ENCODE peak calls at places on chromosome 18, in four cellular contexts. G, D, K and U are unnamed samples.

GRCh38 chr18:58375051-58375450 is 253.8 kb downstream of the ALPK2 start:
- DNase-seq in K (no peak), D (no peak), G (no peak), U (no peak)

GRCh38 chr18:45168883-45169585 is 446.2 kb upstream of the SLC14A2 start:
- DNase-seq in G (no peak), K (no peak), D (no peak), U (no peak)

GRCh38 chr18:1806884-1807615 is 764.3 kb downstream of the METTL4 start:
- DNase-seq in K (no peak), G (no peak), D (no peak), U (no peak)

GRCh38 chr18:47422524-47422923 is 171.1 kb upstream of the SKOR2 start:
- DNase-seq in G (no peak), K (peak; percentile 56), D (no peak), U (no peak)

GRCh38 chr18:33751613-33752221 is 173.7 kb downstream of the ASXL3 start:
- DNase-seq in G (no peak), D (no peak), K (no peak), U (no peak)

GRCh38 chr18:80197490-80197889 is 49.8 kb downstream of the PARD6G start:
- DNase-seq in D (no peak), G (peak; percentile 39), K (no peak), U (no peak)

GRCh38 chr18:27956001-27956400 is 220.9 kb downstream of the CDH2 start:
- DNase-seq in K (no peak), D (no peak), G (no peak), U (no peak)

GRCh38 chr18:39773656-39774055 is 2181.4 kb upstream of the PIK3C3 start:
- DNase-seq in D (no peak), G (no peak), K (no peak), U (no peak)

GRCh38 chr18:27862056-27862682 is 314.8 kb downstream of the CDH2 start:
- DNase-seq in K (no peak), G (no peak), D (no peak), U (no peak)

GRCh38 chr18:9914334-9914583 is 443 bp downstream of the VAPA start:
- DNase-seq in D (no peak), G (no peak), K (peak; percentile 79), U (no peak)

GRCh38 chr18:28961669-28962228 is 784.8 kb upstream of the CDH2 start:
- DNase-seq in K (no peak), D (no peak), G (peak; percentile 49), U (peak; percentile 36)

GRCh38 chr18:79868811-79869541 is 71.2 kb downstream of the KCNG2 start:
- DNase-seq in G (no peak), K (no peak), D (no peak), U (no peak)

GRCh38 chr18:47964086-47964485 is 33.6 kb upstream of the SMAD2 start:
- DNase-seq in G (no peak), K (no peak), D (no peak), U (no peak)

GRCh38 chr18:33755918-33756590 is 178.0 kb downstream of the ASXL3 start:
- DNase-seq in G (no peak), K (no peak), D (no peak), U (no peak)

GRCh38 chr18:37711990-37712389 is 146.4 kb upstream of the CELF4 start:
- DNase-seq in D (no peak), K (no peak), G (no peak), U (no peak)

GRCh38 chr18:34867520-34867919 is 157.4 kb downstream of the DTNA start:
- DNase-seq in D (no peak), K (no peak), G (peak; percentile 63), U (peak; percentile 12)

GRCh38 chr18:52334896-52335295 is 5.1 kb upstream of the DCC start:
- DNase-seq in D (no peak), K (no peak), G (no peak), U (no peak)

GRCh38 chr18:5543854-5544389 is at the start of gene EPB41L3:
- DNase-seq in K (no peak), D (no peak), G (peak; percentile 58), U (no peak)

GRCh38 chr18:32847719-32848118 is 74.9 kb upstream of the KLHL14 start:
- DNase-seq in K (no peak), G (no peak), D (no peak), U (no peak)

GRCh38 chr18:74654637-74655036 is 57.0 kb downstream of the ZNF407 start:
- DNase-seq in K (no peak), D (no peak), G (no peak), U (no peak)

GRCh38 chr18:57084331-57085298 is 62.3 kb upstream of the BOD1L2 start:
- DNase-seq in K (no peak), G (no peak), D (peak; percentile 62), U (no peak)

GRCh38 chr18:6558770-6559169 is 144.1 kb upstream of the L3MBTL4 start:
- DNase-seq in K (no peak), D (no peak), G (no peak), U (no peak)

GRCh38 chr18:8857806-8858205 is 152.4 kb downstream of the MTCL1 start:
- DNase-seq in K (no peak), D (no peak), G (no peak), U (no peak)

GRCh38 chr18:7273301-7273911 is 42.5 kb downstream of the LRRC30 start:
- DNase-seq in K (no peak), D (no peak), G (no peak), U (no peak)

GRCh38 chr18:78925193-78925540 is 54.5 kb upstream of the SALL3 start:
- DNase-seq in D (no peak), K (no peak), G (no peak), U (no peak)

GRCh38 chr18:453399-453798 is 47.1 kb downstream of the COLEC12 start:
- DNase-seq in K (no peak), G (no peak), D (no peak), U (no peak)

GRCh38 chr18:41972067-41973000 is 17.3 kb downstream of the PIK3C3 start:
- DNase-seq in K (no peak), G (no peak), D (no peak), U (no peak)

GRCh38 chr18:398866-399637 is 101.4 kb downstream of the COLEC12 start:
- DNase-seq in G (no peak), K (no peak), D (no peak), U (no peak)

GRCh38 chr18:50697509-50697908 is 122.3 kb downstream of the MRO start:
- DNase-seq in D (no peak), G (no peak), K (no peak), U (no peak)

GRCh38 chr18:46680784-46681695 is 24.0 kb upstream of the LOXHD1 start:
- DNase-seq in K (no peak), G (no peak), D (no peak), U (no peak)

GRCh38 chr18:64271264-64271663 is 122.4 kb upstream of the LINC00305 start:
- DNase-seq in D (no peak), G (no peak), K (no peak), U (no peak)

GRCh38 chr18:78780719-78781600 is 198.7 kb upstream of the SALL3 start:
- DNase-seq in K (no peak), G (no peak), D (no peak), U (no peak)

GRCh38 chr18:68489018-68489792 is 225.7 kb downstream of the TMX3 start:
- DNase-seq in D (no peak), K (no peak), G (no peak), U (no peak)

GRCh38 chr18:54181856-54182612 is 42.4 kb downstream of the MBD2 start:
- DNase-seq in G (no peak), D (no peak), K (no peak), U (no peak)

GRCh38 chr18:51721388-51721787 is 523.9 kb upstream of the MEX3C start:
- DNase-seq in K (no peak), D (no peak), G (no peak), U (no peak)

GRCh38 chr18:74290831-74291770 is 662 bp downstream of the CYB5A start:
- DNase-seq in D (no peak), G (peak; percentile 77), K (no peak), U (peak; percentile 34)

GRCh38 chr18:56238576-56238975 is 399.8 kb downstream of the TXNL1 start:
- DNase-seq in G (no peak), D (no peak), K (no peak), U (no peak)

GRCh38 chr18:41993151-41993550 is 38.1 kb downstream of the PIK3C3 start:
- DNase-seq in K (no peak), G (no peak), D (no peak), U (no peak)

DNA sequence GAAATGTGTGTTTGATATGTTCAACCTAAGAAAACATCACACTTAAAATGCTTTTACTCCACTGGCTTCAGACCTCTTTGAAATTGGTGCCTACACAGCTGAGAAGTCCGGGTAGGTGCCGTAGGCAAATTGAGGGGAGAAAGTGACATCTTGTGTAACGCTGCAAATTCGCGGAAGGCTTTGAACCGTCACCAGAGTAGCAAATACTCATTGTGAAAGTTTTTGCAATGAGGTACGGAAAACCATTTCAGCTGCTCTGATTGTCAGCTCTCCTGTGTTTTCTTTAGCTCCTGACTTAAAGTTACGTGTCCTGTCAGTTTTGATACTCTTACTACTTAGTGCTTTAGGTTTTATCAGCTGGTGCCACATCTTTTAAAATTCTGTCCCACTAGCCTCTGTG is 224.5 kb downstream of the FAM210A start:
- DNase-seq in K (no peak), D (peak; percentile 57), G (no peak), U (no peak)
- TF ChIP-seq EZH2 in K (no peak), D (no peak), G (no peak), U (no peak)

GRCh38 chr18:3051718-3052410 is 38.9 kb upstream of the LPIN2 start:
- DNase-seq in G (no peak), D (no peak), K (no peak), U (peak; percentile 99)
- TF ChIP-seq TAF1 in G (no peak), D (no peak), K (no peak), U (peak; percentile 29)

GRCh38 chr18:31102020-31102684 is at the start of gene DSC2:
- DNase-seq in D (no peak), K (peak; percentile 68), G (peak; percentile 79), U (peak; percentile 61)
- TF ChIP-seq EZH2 in D (no peak), K (no peak), G (no peak), U (no peak)

DNA sequence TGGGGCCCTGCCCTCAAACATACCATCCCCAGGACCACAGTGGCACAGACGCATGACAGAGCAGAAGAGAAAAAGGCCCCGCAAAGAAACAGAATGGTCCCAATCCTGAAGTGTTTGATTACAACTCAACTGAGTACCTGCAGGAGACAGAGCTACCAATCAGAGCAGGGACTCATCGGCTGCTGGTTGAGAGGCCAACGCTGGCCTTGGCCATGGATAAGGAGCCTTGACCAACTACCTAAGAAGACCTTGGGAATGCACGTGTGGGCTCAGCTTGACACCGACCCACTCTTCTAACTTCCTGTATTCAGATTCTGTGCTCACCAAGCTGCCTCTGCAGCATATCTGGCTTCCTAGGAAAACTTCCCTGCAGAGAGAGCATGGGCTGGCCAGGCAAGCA is 135.6 kb downstream of the BCL2 start:
- DNase-seq in D (no peak), G (no peak), K (no peak), U (no peak)
- TF ChIP-seq TAF1 in D (no peak), G (no peak), K (no peak), U (no peak)